ENCODE peak calls at places on chromosome 1, in eight cellular contexts. B, D, W, Y, S, M, U and J are unnamed samples.

GRCh38 chr1:205449750-205450443 is 5.9 kb downstream of the BLACAT1 start:
- DNase-seq in B (no peak), D (no peak), W (no peak), Y (no peak), S (no peak), M (peak; percentile 63), U (no peak), J (peak; percentile 35)

GRCh38 chr1:148290881-148291280 is 138.8 kb upstream of the NBPF11 start:
- DNase-seq in B (no peak), D (no peak), W (no peak), Y (no peak), S (no peak), M (no peak), U (no peak), J (no peak)

GRCh38 chr1:36150296-36151132 is 1.2 kb upstream of the TRAPPC3 start:
- DNase-seq in B (peak; percentile 76), D (peak; percentile 81), W (peak; percentile 61), Y (peak; percentile 84), S (peak; percentile 75), M (peak; percentile 88), U (peak; percentile 85), J (peak; percentile 93)

GRCh38 chr1:228999776-229000175 is 264.5 kb downstream of the RHOU start:
- DNase-seq in B (no peak), D (no peak), W (no peak), Y (no peak), S (no peak), M (no peak), U (no peak), J (no peak)

GRCh38 chr1:209202826-209203439 is 380.6 kb upstream of the CAMK1G start:
- DNase-seq in B (no peak), D (peak; percentile 17), W (peak; percentile 73), Y (peak; percentile 64), S (no peak), M (no peak), U (peak; percentile 30), J (peak; percentile 43)

GRCh38 chr1:235078927-235079381 is 49.7 kb downstream of the TOMM20 start:
- DNase-seq in B (no peak), D (no peak), W (no peak), Y (peak; percentile 36), S (no peak), M (no peak), U (no peak), J (peak; percentile 29)

GRCh38 chr1:91732291-91732953 is 153.5 kb downstream of the TGFBR3 start:
- DNase-seq in B (no peak), D (no peak), W (no peak), Y (no peak), S (no peak), M (no peak), U (peak; percentile 79), J (peak; percentile 47)

GRCh38 chr1:47444317-47444577 is 6.4 kb downstream of the FOXD2 start:
- DNase-seq in B (no peak), D (no peak), W (no peak), Y (no peak), S (no peak), M (peak; percentile 15), U (no peak), J (no peak)

GRCh38 chr1:37156646-37157045 is 122.3 kb upstream of the GRIK3 start:
- DNase-seq in B (no peak), D (no peak), W (no peak), Y (no peak), S (no peak), M (no peak), U (no peak), J (no peak)

GRCh38 chr1:113253979-113254378 is 136.3 kb upstream of the MAGI3 start:
- DNase-seq in B (no peak), D (no peak), W (no peak), Y (no peak), S (no peak), M (no peak), U (no peak), J (no peak)

GRCh38 chr1:165392634-165393571 is 36.4 kb upstream of the LMX1A start:
- DNase-seq in B (peak; percentile 53), D (peak; percentile 89), W (peak; percentile 74), Y (peak; percentile 85), S (peak; percentile 50), M (peak; percentile 83), U (peak; percentile 95), J (peak; percentile 73)

GRCh38 chr1:9766759-9767442 is 56.9 kb downstream of the CLSTN1 start:
- DNase-seq in B (peak; percentile 99), D (peak; percentile 99), W (no peak), Y (no peak), S (no peak), M (no peak), U (no peak), J (peak; percentile 81)

GRCh38 chr1:53321366-53321765 is 6.5 kb downstream of the LRP8 start:
- DNase-seq in B (no peak), D (no peak), W (no peak), Y (no peak), S (no peak), M (no peak), U (no peak), J (peak; percentile 17)

GRCh38 chr1:32249831-32250525 is 1.1 kb upstream of the LCK start:
- DNase-seq in B (no peak), D (no peak), W (no peak), Y (peak; percentile 88), S (peak; percentile 26), M (peak; percentile 62), U (peak; percentile 97), J (no peak)

GRCh38 chr1:1721201-1721600 is 3.0 kb downstream of the CDK11A start:
- DNase-seq in B (no peak), D (no peak), W (no peak), Y (no peak), S (no peak), M (no peak), U (no peak), J (no peak)

GRCh38 chr1:29290414-29290980 is 54.2 kb downstream of the PTPRU start:
- DNase-seq in B (no peak), D (no peak), W (no peak), Y (no peak), S (no peak), M (no peak), U (no peak), J (no peak)

GRCh38 chr1:6053206-6053546 is 7.5 kb downstream of the KCNAB2 start:
- DNase-seq in B (no peak), D (no peak), W (no peak), Y (no peak), S (no peak), M (no peak), U (no peak), J (no peak)

GRCh38 chr1:202580604-202581003 is 129.7 kb downstream of the SYT2 start:
- DNase-seq in B (no peak), D (no peak), W (no peak), Y (no peak), S (no peak), M (no peak), U (no peak), J (no peak)

GRCh38 chr1:201693019-201693372 is 136.0 kb upstream of the IPO9 start:
- DNase-seq in B (no peak), D (no peak), W (no peak), Y (no peak), S (no peak), M (peak; percentile 74), U (no peak), J (no peak)

GRCh38 chr1:9302745-9303524 is 10.2 kb downstream of the SPSB1 start:
- DNase-seq in B (peak; percentile 95), D (peak; percentile 84), W (no peak), Y (no peak), S (no peak), M (no peak), U (no peak), J (no peak)

GRCh38 chr1:61183471-61184034 is 101.2 kb downstream of the NFIA start:
- DNase-seq in B (no peak), D (no peak), W (no peak), Y (no peak), S (no peak), M (peak; percentile 46), U (no peak), J (peak; percentile 13)

GRCh38 chr1:72111662-72112061 is 170.7 kb downstream of the NEGR1 start:
- DNase-seq in B (no peak), D (no peak), W (no peak), Y (no peak), S (no peak), M (no peak), U (no peak), J (no peak)

GRCh38 chr1:7366955-7367665 is 404.0 kb upstream of the VAMP3 start:
- DNase-seq in B (no peak), D (no peak), W (no peak), Y (no peak), S (no peak), M (peak; percentile 71), U (no peak), J (no peak)

GRCh38 chr1:1011388-1011949 is 1.8 kb upstream of the ISG15 start:
- DNase-seq in B (no peak), D (no peak), W (no peak), Y (no peak), S (no peak), M (no peak), U (no peak), J (no peak)

GRCh38 chr1:10703702-10704101 is 92.7 kb downstream of the CASZ1 start:
- DNase-seq in B (no peak), D (no peak), W (no peak), Y (no peak), S (no peak), M (no peak), U (no peak), J (no peak)

GRCh38 chr1:211236633-211237321 is 22.4 kb upstream of the RCOR3 start:
- DNase-seq in B (peak; percentile 15), D (no peak), W (no peak), Y (no peak), S (no peak), M (no peak), U (no peak), J (no peak)